ENCODE peak calls at places on chromosomes 6 and 20, in ten cellular contexts. One of them, this sample, is unnamed. For H3K4me1, the result is how much of the 10 kb centered on the place peaks cover.

GRCh38 chr20:10063482-10063881 is 28.7 kb downstream of the ANKEF1 start:
- DNase-seq in uterus: no peak
- DNase-seq in left ventricle myocardium inferior: no peak
- DNase-seq in endothelial cell of umbilical vein: no peak
- DNase-seq in lung: no peak
- DNase-seq in adrenal gland: no peak
- DNase-seq in heart right ventricle: no peak
- DNase-seq in naive thymus-derived CD4-positive, alpha-beta T cell: no peak
- DNase-seq in CD8-positive, alpha-beta memory T cell: no peak
- DNase-seq in neuronal stem cell: no peak
- DNase-seq in this sample: no peak

GRCh38 chr6:135488023-135488422 is 9.5 kb downstream of the AHI1 start:
- DNase-seq in neuronal stem cell: no peak
- DNase-seq in lung: no peak
- DNase-seq in heart right ventricle: no peak
- DNase-seq in adrenal gland: no peak
- DNase-seq in CD8-positive, alpha-beta memory T cell: no peak
- DNase-seq in uterus: no peak
- DNase-seq in left ventricle myocardium inferior: no peak
- DNase-seq in endothelial cell of umbilical vein: peak
- DNase-seq in naive thymus-derived CD4-positive, alpha-beta T cell: no peak
- DNase-seq in this sample: no peak

GRCh38 chr6:44004136-44004535 is 123.1 kb downstream of the MRPL14 start:
- DNase-seq in heart right ventricle: no peak
- DNase-seq in lung: no peak
- DNase-seq in left ventricle myocardium inferior: no peak
- DNase-seq in adrenal gland: no peak
- DNase-seq in uterus: no peak
- DNase-seq in endothelial cell of umbilical vein: no peak
- DNase-seq in neuronal stem cell: no peak
- DNase-seq in CD8-positive, alpha-beta memory T cell: no peak
- DNase-seq in naive thymus-derived CD4-positive, alpha-beta T cell: no peak
- DNase-seq in this sample: no peak

GRCh38 chr6:142087950-142088857 is 44.5 kb upstream of the GJE1 start:
- DNase-seq in lung: no peak
- DNase-seq in adrenal gland: no peak
- DNase-seq in heart right ventricle: no peak
- DNase-seq in endothelial cell of umbilical vein: no peak
- DNase-seq in neuronal stem cell: no peak
- DNase-seq in CD8-positive, alpha-beta memory T cell: no peak
- DNase-seq in naive thymus-derived CD4-positive, alpha-beta T cell: no peak
- DNase-seq in left ventricle myocardium inferior: no peak
- DNase-seq in uterus: no peak
- DNase-seq in this sample: no peak

GRCh38 chr6:70394518-70395300 is 18.6 kb upstream of the FAM135A start:
- DNase-seq in left ventricle myocardium inferior: no peak
- DNase-seq in adrenal gland: peak
- DNase-seq in endothelial cell of umbilical vein: no peak
- DNase-seq in uterus: no peak
- DNase-seq in neuronal stem cell: no peak
- DNase-seq in naive thymus-derived CD4-positive, alpha-beta T cell: no peak
- DNase-seq in lung: peak
- DNase-seq in heart right ventricle: no peak
- DNase-seq in CD8-positive, alpha-beta memory T cell: no peak
- DNase-seq in this sample: peak

GRCh38 chr6:149963212-149963461 is 606 bp upstream of the ULBP1 start:
- DNase-seq in CD8-positive, alpha-beta memory T cell: no peak
- DNase-seq in endothelial cell of umbilical vein: no peak
- DNase-seq in lung: no peak
- DNase-seq in adrenal gland: peak
- DNase-seq in neuronal stem cell: no peak
- DNase-seq in naive thymus-derived CD4-positive, alpha-beta T cell: no peak
- DNase-seq in left ventricle myocardium inferior: no peak
- DNase-seq in uterus: no peak
- DNase-seq in heart right ventricle: no peak
- DNase-seq in this sample: no peak

GRCh38 chr20:19661717-19662637 is 96.1 kb upstream of the RIN2 start:
- DNase-seq in CD8-positive, alpha-beta memory T cell: peak
- DNase-seq in left ventricle myocardium inferior: peak
- DNase-seq in lung: peak
- DNase-seq in heart right ventricle: peak
- DNase-seq in neuronal stem cell: peak
- DNase-seq in uterus: peak
- DNase-seq in naive thymus-derived CD4-positive, alpha-beta T cell: peak
- DNase-seq in endothelial cell of umbilical vein: peak
- DNase-seq in adrenal gland: peak
- DNase-seq in this sample: peak

GRCh38 chr6:130945401-130945919 is 117.6 kb downstream of the EPB41L2 start:
- DNase-seq in naive thymus-derived CD4-positive, alpha-beta T cell: no peak
- DNase-seq in adrenal gland: no peak
- DNase-seq in heart right ventricle: no peak
- DNase-seq in neuronal stem cell: no peak
- DNase-seq in left ventricle myocardium inferior: no peak
- DNase-seq in lung: no peak
- DNase-seq in uterus: no peak
- DNase-seq in CD8-positive, alpha-beta memory T cell: no peak
- DNase-seq in endothelial cell of umbilical vein: peak
- DNase-seq in this sample: no peak

GRCh38 chr6:169269180-169270076 is 15.8 kb upstream of the THBS2 start:
- DNase-seq in left ventricle myocardium inferior: peak
- DNase-seq in heart right ventricle: peak
- DNase-seq in uterus: peak
- DNase-seq in CD8-positive, alpha-beta memory T cell: no peak
- DNase-seq in naive thymus-derived CD4-positive, alpha-beta T cell: no peak
- DNase-seq in neuronal stem cell: no peak
- DNase-seq in lung: no peak
- DNase-seq in adrenal gland: no peak
- DNase-seq in endothelial cell of umbilical vein: no peak
- DNase-seq in this sample: no peak

GRCh38 chr6:41256383-41256782 is 28.2 kb downstream of the TREML4 start:
- DNase-seq in naive thymus-derived CD4-positive, alpha-beta T cell: no peak
- DNase-seq in adrenal gland: no peak
- DNase-seq in lung: no peak
- DNase-seq in uterus: no peak
- DNase-seq in endothelial cell of umbilical vein: no peak
- DNase-seq in neuronal stem cell: no peak
- DNase-seq in heart right ventricle: no peak
- DNase-seq in left ventricle myocardium inferior: no peak
- DNase-seq in CD8-positive, alpha-beta memory T cell: no peak
- DNase-seq in this sample: no peak

GRCh38 chr20:23414526-23415188 is 6.6 kb downstream of the NAPB start:
- DNase-seq in adrenal gland: no peak
- DNase-seq in uterus: no peak
- DNase-seq in lung: no peak
- DNase-seq in neuronal stem cell: no peak
- DNase-seq in endothelial cell of umbilical vein: no peak
- DNase-seq in heart right ventricle: no peak
- DNase-seq in naive thymus-derived CD4-positive, alpha-beta T cell: no peak
- DNase-seq in CD8-positive, alpha-beta memory T cell: no peak
- DNase-seq in left ventricle myocardium inferior: no peak
- DNase-seq in this sample: no peak

GRCh38 chr6:5115168-5115567 is 30.0 kb downstream of the PPP1R3G start:
- DNase-seq in neuronal stem cell: no peak
- DNase-seq in CD8-positive, alpha-beta memory T cell: no peak
- DNase-seq in adrenal gland: no peak
- DNase-seq in left ventricle myocardium inferior: peak
- DNase-seq in naive thymus-derived CD4-positive, alpha-beta T cell: no peak
- DNase-seq in uterus: no peak
- DNase-seq in lung: no peak
- DNase-seq in heart right ventricle: no peak
- DNase-seq in endothelial cell of umbilical vein: no peak
- DNase-seq in this sample: no peak

GRCh38 chr6:37426945-37427510 is 6.0 kb upstream of the CMTR1 start:
- DNase-seq in naive thymus-derived CD4-positive, alpha-beta T cell: no peak
- DNase-seq in endothelial cell of umbilical vein: no peak
- DNase-seq in lung: no peak
- DNase-seq in uterus: no peak
- DNase-seq in left ventricle myocardium inferior: no peak
- DNase-seq in heart right ventricle: no peak
- DNase-seq in adrenal gland: no peak
- DNase-seq in neuronal stem cell: no peak
- DNase-seq in CD8-positive, alpha-beta memory T cell: no peak
- DNase-seq in this sample: peak

GRCh38 chr6:169254456-169255316 is 1.0 kb upstream of the THBS2 start:
- DNase-seq in neuronal stem cell: no peak
- DNase-seq in lung: no peak
- DNase-seq in naive thymus-derived CD4-positive, alpha-beta T cell: no peak
- DNase-seq in CD8-positive, alpha-beta memory T cell: no peak
- DNase-seq in uterus: peak
- DNase-seq in endothelial cell of umbilical vein: no peak
- DNase-seq in adrenal gland: no peak
- DNase-seq in left ventricle myocardium inferior: no peak
- DNase-seq in heart right ventricle: no peak
- DNase-seq in this sample: no peak

GRCh38 chr6:2396292-2396691 is 150.9 kb upstream of the GMDS start:
- DNase-seq in uterus: no peak
- DNase-seq in left ventricle myocardium inferior: no peak
- DNase-seq in heart right ventricle: no peak
- DNase-seq in endothelial cell of umbilical vein: no peak
- DNase-seq in naive thymus-derived CD4-positive, alpha-beta T cell: no peak
- DNase-seq in neuronal stem cell: no peak
- DNase-seq in CD8-positive, alpha-beta memory T cell: no peak
- DNase-seq in lung: no peak
- DNase-seq in adrenal gland: no peak
- DNase-seq in this sample: no peak

GRCh38 chr6:146997062-146997461 is 207.2 kb upstream of the STXBP5 start:
- DNase-seq in naive thymus-derived CD4-positive, alpha-beta T cell: no peak
- DNase-seq in CD8-positive, alpha-beta memory T cell: no peak
- DNase-seq in adrenal gland: no peak
- DNase-seq in uterus: no peak
- DNase-seq in heart right ventricle: no peak
- DNase-seq in neuronal stem cell: no peak
- DNase-seq in left ventricle myocardium inferior: no peak
- DNase-seq in lung: no peak
- DNase-seq in endothelial cell of umbilical vein: no peak
- DNase-seq in this sample: no peak

GRCh38 chr6:42404494-42404893 is 47.2 kb downstream of the TRERF1 start:
- DNase-seq in endothelial cell of umbilical vein: peak
- DNase-seq in CD8-positive, alpha-beta memory T cell: no peak
- DNase-seq in lung: no peak
- DNase-seq in adrenal gland: no peak
- DNase-seq in heart right ventricle: peak
- DNase-seq in left ventricle myocardium inferior: no peak
- DNase-seq in naive thymus-derived CD4-positive, alpha-beta T cell: no peak
- DNase-seq in neuronal stem cell: no peak
- DNase-seq in uterus: no peak
- DNase-seq in this sample: peak

GRCh38 chr20:20367681-20368413 is at the start of gene INSM1:
- DNase-seq in naive thymus-derived CD4-positive, alpha-beta T cell: no peak
- DNase-seq in heart right ventricle: no peak
- DNase-seq in neuronal stem cell: peak
- DNase-seq in adrenal gland: no peak
- DNase-seq in uterus: no peak
- DNase-seq in lung: no peak
- DNase-seq in left ventricle myocardium inferior: no peak
- DNase-seq in endothelial cell of umbilical vein: no peak
- DNase-seq in CD8-positive, alpha-beta memory T cell: no peak
- DNase-seq in this sample: no peak

GRCh38 chr20:63150911-63151531 is 64.9 kb downstream of the YTHDF1 start:
- DNase-seq in left ventricle myocardium inferior: no peak
- DNase-seq in CD8-positive, alpha-beta memory T cell: no peak
- DNase-seq in lung: no peak
- DNase-seq in endothelial cell of umbilical vein: no peak
- DNase-seq in adrenal gland: no peak
- DNase-seq in naive thymus-derived CD4-positive, alpha-beta T cell: no peak
- DNase-seq in neuronal stem cell: no peak
- DNase-seq in uterus: no peak
- DNase-seq in heart right ventricle: no peak
- DNase-seq in this sample: no peak

GRCh38 chr6:33785766-33786165 is 3.2 kb downstream of the LEMD2 start:
- DNase-seq in naive thymus-derived CD4-positive, alpha-beta T cell: no peak
- DNase-seq in endothelial cell of umbilical vein: peak
- DNase-seq in lung: no peak
- DNase-seq in adrenal gland: no peak
- DNase-seq in left ventricle myocardium inferior: no peak
- DNase-seq in CD8-positive, alpha-beta memory T cell: no peak
- DNase-seq in heart right ventricle: no peak
- DNase-seq in uterus: no peak
- DNase-seq in neuronal stem cell: no peak
- DNase-seq in this sample: no peak
- H3K27ac ChIP-seq in naive thymus-derived CD4-positive, alpha-beta T cell: peak
- H3K27ac ChIP-seq in endothelial cell of umbilical vein: peak
- H3K27ac ChIP-seq in lung: peak
- H3K27ac ChIP-seq in adrenal gland: no peak
- H3K27ac ChIP-seq in left ventricle myocardium inferior: peak
- H3K27ac ChIP-seq in CD8-positive, alpha-beta memory T cell: no peak
- H3K27ac ChIP-seq in heart right ventricle: peak
- H3K27ac ChIP-seq in uterus: no peak
- H3K27ac ChIP-seq in neuronal stem cell: no peak
- H3K27ac ChIP-seq in this sample: no peak

GRCh38 chr6:83890520-83890919 is 31.0 kb downstream of the CYB5R4 start:
- DNase-seq in lung: no peak
- DNase-seq in CD8-positive, alpha-beta memory T cell: no peak
- DNase-seq in naive thymus-derived CD4-positive, alpha-beta T cell: no peak
- DNase-seq in left ventricle myocardium inferior: no peak
- DNase-seq in uterus: no peak
- DNase-seq in adrenal gland: no peak
- DNase-seq in heart right ventricle: no peak
- DNase-seq in neuronal stem cell: no peak
- DNase-seq in endothelial cell of umbilical vein: no peak
- DNase-seq in this sample: no peak
- H3K4me1 ChIP-seq in lung: under half
- H3K4me1 ChIP-seq in CD8-positive, alpha-beta memory T cell: under half
- H3K4me1 ChIP-seq in naive thymus-derived CD4-positive, alpha-beta T cell: under half
- H3K4me1 ChIP-seq in left ventricle myocardium inferior: under half
- H3K4me1 ChIP-seq in uterus: under half
- H3K4me1 ChIP-seq in adrenal gland: under half
- H3K4me1 ChIP-seq in heart right ventricle: under half
- H3K4me1 ChIP-seq in neuronal stem cell: under half
- H3K4me1 ChIP-seq in endothelial cell of umbilical vein: under half
- H3K4me1 ChIP-seq in this sample: under half

GRCh38 chr6:108127056-108127455 is 38.8 kb upstream of the NR2E1 start:
- DNase-seq in naive thymus-derived CD4-positive, alpha-beta T cell: no peak
- DNase-seq in adrenal gland: no peak
- DNase-seq in lung: no peak
- DNase-seq in uterus: no peak
- DNase-seq in neuronal stem cell: no peak
- DNase-seq in heart right ventricle: no peak
- DNase-seq in left ventricle myocardium inferior: no peak
- DNase-seq in CD8-positive, alpha-beta memory T cell: no peak
- DNase-seq in endothelial cell of umbilical vein: no peak
- DNase-seq in this sample: no peak
- H3K4me3 ChIP-seq in naive thymus-derived CD4-positive, alpha-beta T cell: no peak
- H3K4me3 ChIP-seq in adrenal gland: no peak
- H3K4me3 ChIP-seq in lung: no peak
- H3K4me3 ChIP-seq in uterus: no peak
- H3K4me3 ChIP-seq in neuronal stem cell: no peak
- H3K4me3 ChIP-seq in heart right ventricle: no peak
- H3K4me3 ChIP-seq in left ventricle myocardium inferior: no peak
- H3K4me3 ChIP-seq in CD8-positive, alpha-beta memory T cell: no peak
- H3K4me3 ChIP-seq in endothelial cell of umbilical vein: no peak
- H3K4me3 ChIP-seq in this sample: no peak

DNA sequence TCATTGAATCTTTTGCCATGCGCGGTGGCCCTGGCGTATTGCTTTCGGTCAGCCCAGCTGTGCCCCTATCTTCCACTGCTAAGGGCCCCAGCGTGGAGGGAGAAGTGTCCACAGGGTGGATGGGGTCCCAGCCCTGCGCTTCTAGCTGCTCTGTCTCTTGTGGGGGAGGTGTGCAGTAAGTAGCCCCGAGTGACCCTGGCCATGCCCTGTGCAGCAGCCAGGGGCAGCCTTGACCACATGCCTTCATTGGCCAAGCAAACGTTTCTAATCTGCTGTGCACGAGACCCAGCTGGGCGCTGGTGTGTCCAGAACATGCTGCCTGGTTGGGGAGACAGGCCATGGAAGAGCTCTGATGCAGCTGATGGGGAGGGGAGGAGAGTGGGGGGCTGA is 13.6 kb downstream of the TMEM181 start:
- DNase-seq in heart right ventricle: no peak
- DNase-seq in lung: no peak
- DNase-seq in CD8-positive, alpha-beta memory T cell: no peak
- DNase-seq in naive thymus-derived CD4-positive, alpha-beta T cell: no peak
- DNase-seq in adrenal gland: no peak
- DNase-seq in endothelial cell of umbilical vein: no peak
- DNase-seq in uterus: no peak
- DNase-seq in left ventricle myocardium inferior: no peak
- DNase-seq in neuronal stem cell: no peak
- DNase-seq in this sample: no peak
- H3K27ac ChIP-seq in heart right ventricle: no peak
- H3K27ac ChIP-seq in lung: no peak
- H3K27ac ChIP-seq in CD8-positive, alpha-beta memory T cell: no peak
- H3K27ac ChIP-seq in naive thymus-derived CD4-positive, alpha-beta T cell: no peak
- H3K27ac ChIP-seq in adrenal gland: no peak
- H3K27ac ChIP-seq in endothelial cell of umbilical vein: no peak
- H3K27ac ChIP-seq in uterus: no peak
- H3K27ac ChIP-seq in left ventricle myocardium inferior: no peak
- H3K27ac ChIP-seq in neuronal stem cell: no peak
- H3K27ac ChIP-seq in this sample: no peak

This sample was measured in small intestine.